ENCODE peak calls at places on chromosomes 12 and 14, in seven cellular contexts. M, K, V, P, D, O and J are unnamed samples.

GRCh38 chr14:99729991-99730875 is 46.1 kb downstream of the CYP46A1 start:
- DNase-seq in M (no peak), O (peak), P (peak), K (no peak), D (peak), V (peak), J (peak)

GRCh38 chr12:50696931-50697330 is 67.0 kb upstream of the ATF1 start:
- DNase-seq in O (no peak), M (no peak), K (no peak), V (no peak), P (no peak), D (no peak), J (no peak)

GRCh38 chr12:16300222-16300621 is 22.7 kb upstream of the SLC15A5 start:
- DNase-seq in D (no peak), O (no peak), K (no peak), M (no peak), V (no peak), P (no peak), J (no peak)

GRCh38 chr12:47828967-47829482 is 9.3 kb upstream of the HDAC7 start:
- DNase-seq in P (peak), D (peak), O (no peak), K (no peak), M (peak), V (no peak), J (peak)

GRCh38 chr12:13289644-13290285 is 93.2 kb downstream of the EMP1 start:
- DNase-seq in D (peak), O (no peak), V (no peak), P (no peak), M (peak), K (no peak), J (no peak)

GRCh38 chr12:7937867-7938506 is 2.0 kb upstream of the SLC2A3 start:
- DNase-seq in V (no peak), O (no peak), K (no peak), D (no peak), P (no peak), M (no peak), J (no peak)

GRCh38 chr12:130787041-130787440 is 52.0 kb downstream of the STX2 start:
- DNase-seq in M (no peak), P (no peak), O (no peak), V (no peak), D (no peak), K (no peak), J (no peak)

GRCh38 chr12:96130396-96131059 is 63.6 kb upstream of the ELK3 start:
- DNase-seq in D (no peak), P (no peak), V (no peak), M (no peak), O (no peak), K (no peak), J (no peak)

GRCh38 chr12:67519824-67520433 is 128.6 kb upstream of the DYRK2 start:
- DNase-seq in K (no peak), M (no peak), P (no peak), O (no peak), D (no peak), V (no peak), J (no peak)

GRCh38 chr12:98696036-98696646 is 51.1 kb downstream of the APAF1 start:
- DNase-seq in M (no peak), V (no peak), O (no peak), K (no peak), P (no peak), D (no peak), J (no peak)

GRCh38 chr12:124508323-124509096 is 58.9 kb downstream of the NCOR2 start:
- DNase-seq in D (peak), M (no peak), O (no peak), P (no peak), V (no peak), K (no peak), J (no peak)
- TF ChIP-seq CTCF in D (no peak), M (no peak), O (no peak), P (no peak), V (no peak), K (no peak), J (no peak)

DNA sequence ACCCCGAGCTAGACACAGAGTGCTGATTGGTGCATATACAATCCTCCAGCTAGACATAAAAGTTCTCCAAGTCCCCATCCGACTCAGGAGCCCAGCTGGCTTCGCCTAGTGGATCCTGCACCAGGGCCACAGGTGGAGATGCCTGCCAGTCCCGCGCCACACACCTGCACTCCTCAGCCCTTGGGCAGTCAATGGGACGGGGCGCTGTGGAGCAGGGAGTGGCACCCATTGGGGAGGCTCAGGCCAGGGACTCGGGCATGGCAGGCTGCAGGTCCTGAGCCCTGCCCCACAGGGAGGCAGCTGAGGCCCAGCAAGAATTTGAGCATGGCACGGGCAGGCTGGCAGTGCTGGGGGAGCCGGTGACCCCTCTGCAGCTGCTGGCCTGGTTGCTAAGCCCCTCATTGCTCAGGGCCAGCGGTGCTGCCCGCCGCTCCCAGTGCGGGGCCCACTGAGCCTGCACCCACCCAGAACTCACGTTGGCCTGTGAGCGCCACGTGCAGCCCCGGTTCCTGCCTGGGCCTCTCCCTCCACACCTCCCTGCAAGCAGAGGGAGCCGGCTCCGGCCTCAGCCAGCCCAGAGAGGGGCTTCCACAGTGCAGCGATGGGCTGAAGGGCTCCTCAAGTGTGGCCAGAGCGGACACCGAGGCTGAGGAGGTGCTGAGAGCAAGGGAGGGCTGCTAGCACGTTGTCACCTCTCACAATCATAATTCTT is 136.7 kb downstream of the PAWR start:
- DNase-seq in V (no peak), O (no peak), K (no peak), M (no peak), D (no peak), P (no peak), J (no peak)
- TF ChIP-seq CTCF in V (no peak), O (no peak), K (no peak), M (no peak), D (no peak), P (no peak), J (no peak)

GRCh38 chr12:109575683-109576082 is 2.1 kb downstream of the MVK start:
- DNase-seq in V (no peak), O (no peak), D (no peak), M (no peak), K (no peak), P (no peak), J (no peak)
- TF ChIP-seq CTCF in V (no peak), O (no peak), D (no peak), M (no peak), K (no peak), P (no peak), J (no peak)

DNA sequence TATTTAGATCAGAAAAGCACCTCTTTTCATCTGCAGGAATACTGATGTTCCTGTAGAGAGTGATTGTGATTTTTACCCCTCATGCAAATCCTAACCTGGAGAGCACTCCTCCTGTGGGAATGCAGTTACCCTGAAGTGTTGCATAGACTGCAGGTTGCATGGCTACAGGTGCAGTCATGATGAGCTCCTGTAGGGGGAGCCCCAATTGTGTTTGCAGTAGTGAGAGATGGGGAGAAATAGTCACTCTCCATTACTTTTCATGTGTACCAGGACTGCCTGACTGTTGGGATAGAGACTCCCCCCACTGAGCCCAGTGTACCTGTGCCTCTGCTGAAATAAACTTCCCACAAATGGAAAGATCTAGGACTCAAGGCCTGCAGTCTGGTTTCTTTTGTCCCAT is 1086.5 kb downstream of the SLC6A15 start:
- DNase-seq in P (peak), M (peak), K (no peak), D (no peak), O (no peak), V (peak), J (peak)
- TF ChIP-seq CTCF in P (peak), M (peak), K (peak), D (no peak), O (peak), V (peak), J (peak)

GRCh38 chr14:80364816-80365215 is 153.5 kb upstream of the DIO2 start:
- DNase-seq in O (no peak), M (no peak), V (no peak), K (no peak), D (no peak), P (no peak), J (no peak)

DNA sequence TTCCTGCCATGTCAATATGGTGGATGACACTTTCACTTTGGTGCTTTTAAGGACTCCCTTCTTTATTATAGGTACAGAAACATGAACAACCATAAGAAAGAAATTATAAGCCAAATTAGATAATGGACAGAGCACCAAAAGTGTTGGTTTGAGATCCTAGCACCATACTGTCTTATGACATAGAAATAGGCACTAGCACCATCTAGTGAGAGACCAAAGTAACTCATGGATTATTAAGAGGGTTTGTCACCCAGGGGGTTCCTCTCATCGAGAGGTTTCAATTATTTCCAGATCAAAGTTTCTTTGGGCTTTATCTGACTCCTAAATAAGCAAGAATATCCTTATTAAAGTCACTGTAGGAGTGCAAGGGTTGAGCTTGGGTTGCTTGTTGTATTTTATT is 153.0 kb upstream of the DIO2 start:
- DNase-seq in P (no peak), V (no peak), M (no peak), D (no peak), O (no peak), K (no peak), J (peak)
- TF ChIP-seq CTCF in P (peak), V (peak), M (peak), D (no peak), O (peak), K (peak), J (no peak)

DNA sequence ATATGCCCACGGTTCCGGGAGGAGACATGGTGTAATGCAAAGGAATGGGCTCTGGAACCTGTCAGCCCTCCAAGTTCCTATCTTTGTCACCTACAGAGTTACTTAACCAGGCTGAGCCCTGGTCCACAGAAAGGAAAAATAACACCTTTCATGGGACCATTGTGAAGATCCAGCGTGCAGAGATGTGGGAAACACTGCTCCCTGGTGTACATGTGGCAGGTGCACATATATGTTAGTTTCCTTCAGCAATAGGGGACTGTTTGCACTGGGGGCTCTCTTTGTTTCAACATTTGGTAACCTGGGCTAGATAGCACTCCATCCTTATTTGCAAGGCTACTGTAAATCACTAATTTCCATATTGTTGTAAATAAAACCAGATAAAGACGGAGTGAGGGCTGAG is 72.3 kb downstream of the ANO2 start:
- DNase-seq in O (no peak), M (no peak), V (no peak), K (no peak), P (no peak), D (no peak), J (peak)
- TF ChIP-seq CTCF in O (peak), M (peak), V (no peak), K (peak), P (peak), D (no peak), J (no peak)

GRCh38 chr14:58130121-58130782 is 21.8 kb downstream of the ARMH4 start:
- DNase-seq in D (no peak), M (no peak), O (no peak), K (no peak), P (no peak), V (no peak), J (no peak)

GRCh38 chr14:58128416-58128815 is 23.6 kb downstream of the ARMH4 start:
- DNase-seq in O (no peak), P (no peak), M (no peak), D (no peak), V (no peak), K (no peak), J (no peak)

GRCh38 chr14:58133739-58134138 is 18.3 kb downstream of the ARMH4 start:
- DNase-seq in K (peak), P (no peak), D (no peak), V (no peak), M (peak), O (no peak), J (peak)

GRCh38 chr14:58129208-58129607 is 22.8 kb downstream of the ARMH4 start:
- DNase-seq in D (no peak), M (no peak), O (no peak), K (no peak), V (no peak), P (no peak), J (no peak)

DNA sequence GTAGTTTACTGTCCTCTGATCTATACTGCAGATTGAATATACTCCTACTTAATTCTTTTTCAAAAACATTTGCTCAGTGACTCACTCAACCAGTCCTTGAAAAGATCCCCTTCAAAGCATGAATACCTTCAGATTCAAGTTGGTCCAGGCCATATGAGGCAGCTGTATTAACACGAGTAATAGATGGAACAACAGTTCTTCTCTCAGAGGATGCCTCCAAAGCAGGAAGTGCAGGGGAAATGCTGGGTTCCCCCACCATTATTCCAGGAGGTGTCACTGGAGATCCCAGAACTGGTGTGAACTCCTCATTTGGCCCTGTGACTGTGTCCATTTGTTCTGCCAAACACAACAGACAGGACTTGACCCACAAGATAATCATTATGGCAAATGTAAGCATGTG is 20.6 kb downstream of the ARMH4 start:
- DNase-seq in V (no peak), M (peak), P (no peak), K (peak), O (no peak), D (no peak), J (no peak)
- TF ChIP-seq CTCF in V (no peak), M (no peak), P (no peak), K (peak), O (no peak), D (no peak), J (no peak)